ENCODE peak calls at places on chromosome 13, in seven cellular contexts. I is CD8-positive, alpha-beta T cell; G is stomach; D is thoracic aorta; J is right cardiac atrium; W is heart left ventricle; K is colonic mucosa. Q is an unnamed sample.

GRCh38 chr13:95492044-95492801 is 60.3 kb upstream of the CLDN10 start:
- DNase-seq in G (peak; percentile 38), W (no peak), K (peak; percentile 95), J (no peak), I (no peak), D (no peak), Q (no peak)

GRCh38 chr13:107742544-107742943 is 472.8 kb downstream of the LIG4 start:
- DNase-seq in K (no peak), D (no peak), W (no peak), J (no peak), G (no peak), I (no peak), Q (no peak)

GRCh38 chr13:26929971-26930730 is 169.6 kb upstream of the GPR12 start:
- DNase-seq in W (peak; percentile 83), J (peak; percentile 82), D (no peak), G (peak; percentile 69), I (peak; percentile 51), K (peak; percentile 73), Q (peak; percentile 81)

GRCh38 chr13:110138009-110138699 is 168.8 kb downstream of the COL4A1 start:
- DNase-seq in J (peak; percentile 79), K (peak; percentile 53), W (peak; percentile 82), D (peak; percentile 52), G (peak; percentile 55), I (peak; percentile 2), Q (peak; percentile 86)

GRCh38 chr13:100443998-100444328 is 144.6 kb downstream of the GGACT start:
- DNase-seq in W (no peak), K (no peak), G (no peak), J (no peak), I (no peak), D (no peak), Q (no peak)

GRCh38 chr13:110471833-110472162 is 89.7 kb downstream of the RAB20 start:
- DNase-seq in D (no peak), J (no peak), G (peak; percentile 35), K (peak; percentile 57), W (no peak), I (no peak), Q (no peak)

GRCh38 chr13:19818223-19818842 is 35.6 kb upstream of the PSPC1 start:
- DNase-seq in J (peak; percentile 73), K (peak; percentile 42), G (peak; percentile 45), W (peak; percentile 67), I (no peak), D (no peak), Q (peak; percentile 91)

GRCh38 chr13:113777311-113778260 is 18.6 kb downstream of the TMEM255B start:
- DNase-seq in W (no peak), K (no peak), G (no peak), J (no peak), D (no peak), I (no peak), Q (peak; percentile 56)

GRCh38 chr13:37198629-37199028 is 93.2 kb upstream of the CSNK1A1L start:
- DNase-seq in D (no peak), J (no peak), G (no peak), W (no peak), K (no peak), I (no peak), Q (no peak)

GRCh38 chr13:30078059-30078458 is 227.6 kb upstream of the UBL3 start:
- DNase-seq in W (no peak), J (no peak), D (no peak), K (no peak), G (no peak), I (no peak), Q (no peak)

GRCh38 chr13:99860736-99861135 is 110.8 kb downstream of the ZIC5 start:
- DNase-seq in K (no peak), W (no peak), J (no peak), D (no peak), I (no peak), G (no peak), Q (no peak)

GRCh38 chr13:99263386-99263785 is 5.2 kb upstream of the GPR18 start:
- DNase-seq in J (no peak), I (no peak), K (no peak), G (no peak), D (no peak), W (no peak), Q (no peak)

GRCh38 chr13:76980075-76980718 is 11.7 kb upstream of the CLN5 start:
- DNase-seq in G (peak; percentile 84), D (no peak), J (peak; percentile 93), W (peak; percentile 92), I (peak; percentile 72), K (peak; percentile 82), Q (peak; percentile 91)

GRCh38 chr13:55615080-55615479 is 1525.6 kb upstream of the PRR20A start:
- DNase-seq in D (no peak), W (no peak), G (no peak), I (no peak), J (no peak), K (no peak), Q (no peak)

GRCh38 chr13:91045351-91046034 is 302.0 kb upstream of the MIR17HG start:
- DNase-seq in J (no peak), W (no peak), D (no peak), G (no peak), I (no peak), K (no peak), Q (no peak)

GRCh38 chr13:32940601-32941000 is 75.6 kb upstream of the KL start:
- DNase-seq in W (peak; percentile 74), G (no peak), K (no peak), J (peak; percentile 75), I (no peak), D (no peak), Q (no peak)

GRCh38 chr13:80224468-80224867 is 116.5 kb downstream of the SPRY2 start:
- DNase-seq in K (no peak), J (no peak), I (no peak), G (no peak), D (no peak), W (no peak), Q (no peak)

GRCh38 chr13:36357692-36358091 is 11.5 kb upstream of the SPART start:
- DNase-seq in G (no peak), I (no peak), K (no peak), D (no peak), J (peak; percentile 87), W (no peak), Q (no peak)

GRCh38 chr13:65784088-65784816 is 1445.9 kb downstream of the PCDH9 start:
- DNase-seq in I (no peak), G (no peak), K (no peak), W (peak; percentile 50), D (no peak), J (peak; percentile 18), Q (no peak)

GRCh38 chr13:31328549-31329229 is 128.9 kb downstream of the B3GLCT start:
- DNase-seq in G (no peak), W (no peak), D (no peak), I (no peak), K (no peak), J (no peak), Q (no peak)

GRCh38 chr13:110062777-110063442 is 244.0 kb downstream of the COL4A1 start:
- DNase-seq in D (no peak), J (no peak), G (no peak), K (no peak), I (no peak), W (no peak), Q (no peak)

GRCh38 chr13:37173214-37173613 is 67.8 kb upstream of the CSNK1A1L start:
- DNase-seq in I (no peak), G (no peak), W (no peak), J (no peak), D (no peak), K (no peak), Q (no peak)

GRCh38 chr13:29737061-29737460 is 113.4 kb downstream of the UBL3 start:
- DNase-seq in J (no peak), W (no peak), G (no peak), D (no peak), K (no peak), I (no peak), Q (no peak)

GRCh38 chr13:53501387-53501786 is 472.8 kb downstream of the OLFM4 start:
- DNase-seq in W (no peak), I (no peak), K (no peak), J (no peak), D (no peak), G (no peak), Q (no peak)

GRCh38 chr13:99022953-99023352 is 45.1 kb upstream of the DOCK9 start:
- DNase-seq in G (no peak), J (no peak), D (no peak), W (no peak), I (no peak), K (no peak), Q (no peak)

GRCh38 chr13:20815469-20815868 is 41.7 kb upstream of the EEF1AKMT1 start:
- DNase-seq in W (no peak), I (no peak), G (no peak), K (no peak), J (no peak), D (no peak), Q (no peak)

GRCh38 chr13:20814224-20814910 is 40.6 kb upstream of the EEF1AKMT1 start:
- DNase-seq in W (peak; percentile 86), I (no peak), K (peak; percentile 56), J (peak; percentile 92), G (peak; percentile 74), D (peak; percentile 69), Q (peak; percentile 87)

GRCh38 chr13:34048652-34049051 is 230.7 kb downstream of the RFC3 start:
- DNase-seq in J (no peak), G (no peak), I (no peak), W (no peak), K (no peak), D (no peak), Q (no peak)

GRCh38 chr13:102609696-102610095 is 12.9 kb downstream of the TPP2 start:
- DNase-seq in G (no peak), W (no peak), I (no peak), J (no peak), D (no peak), K (no peak), Q (no peak)

GRCh38 chr13:45859682-45860081 is 8.1 kb upstream of the SIAH3 start:
- DNase-seq in D (no peak), K (no peak), I (no peak), G (no peak), W (no peak), J (no peak), Q (no peak)
- H3K27me3 ChIP-seq in D (no peaks in the 10 kb centered on the region), K (no peaks in the 10 kb centered on the region), I (no peaks in the 10 kb centered on the region), G (peaks cover 12% of the 10 kb centered on the region), W (no peaks in the 10 kb centered on the region), J (no peaks in the 10 kb centered on the region), Q (no peaks in the 10 kb centered on the region)

DNA sequence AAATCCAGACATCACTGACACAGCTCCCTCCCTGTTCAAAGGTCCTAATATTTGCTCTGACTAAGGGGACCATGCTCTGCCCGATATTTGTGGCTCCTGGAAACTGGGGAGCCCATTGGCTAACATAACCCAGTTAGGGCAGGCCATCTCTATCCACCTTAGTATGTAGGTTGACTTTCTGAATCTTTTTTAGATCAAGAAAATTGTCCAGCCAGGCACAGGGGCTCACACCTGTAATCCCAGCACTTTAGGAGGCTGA is 3.4 kb upstream of the CDX2 start:
- DNase-seq in I (no peak), J (no peak), G (peak; percentile 1), K (no peak), D (no peak), W (no peak), Q (no peak)
- H3K27me3 ChIP-seq in I (peaks cover 32% of the 10 kb centered on the region), J (peaks cover 4% of the 10 kb centered on the region), G (peaks cover 100% of the 10 kb centered on the region), K (peaks cover 24% of the 10 kb centered on the region), D (peaks cover 7% of the 10 kb centered on the region), W (peaks cover 98% of the 10 kb centered on the region), Q (peaks cover 97% of the 10 kb centered on the region)

GRCh38 chr13:44322928-44323327 is 50.7 kb upstream of the SERP2 start:
- DNase-seq in K (no peak), W (no peak), I (no peak), G (no peak), J (no peak), D (no peak), Q (no peak)
- H3K27me3 ChIP-seq in K (no peaks in the 10 kb centered on the region), W (no peaks in the 10 kb centered on the region), I (no peaks in the 10 kb centered on the region), G (no peaks in the 10 kb centered on the region), J (no peaks in the 10 kb centered on the region), D (no peaks in the 10 kb centered on the region), Q (no peaks in the 10 kb centered on the region)

GRCh38 chr13:112064222-112064621 is 2.7 kb upstream of the SOX1 start:
- DNase-seq in J (no peak), I (no peak), G (no peak), K (no peak), W (no peak), D (no peak), Q (no peak)
- H3K27me3 ChIP-seq in J (peaks cover 4% of the 10 kb centered on the region), I (peaks cover 41% of the 10 kb centered on the region), G (peaks cover 99% of the 10 kb centered on the region), K (peaks cover 82% of the 10 kb centered on the region), W (peaks cover 90% of the 10 kb centered on the region), D (peaks cover 3% of the 10 kb centered on the region), Q (peaks cover 83% of the 10 kb centered on the region)

Q was measured in upper lobe of right lung.